ENCODE peak calls at places on chromosomes 2 and 18, in five cellular contexts. K, M, O, V and P are unnamed samples.

GRCh38 chr18:36580266-36580665 is 248.5 kb downstream of the TPGS2 start:
- DNase-seq in K (peak; percentile 32), M (no peak), O (no peak), V (no peak), P (no peak)

GRCh38 chr2:106572541-106573148 is 85.5 kb downstream of the CD8B2 start:
- DNase-seq in K (no peak), M (no peak), O (no peak), V (no peak), P (no peak)

GRCh38 chr2:65420712-65421431 is 11.5 kb downstream of the SPRED2 start:
- DNase-seq in K (peak; percentile 65), M (no peak), O (no peak), V (no peak), P (peak; percentile 83)

GRCh38 chr2:120223034-120223912 is at the start of gene TMEM185B:
- DNase-seq in K (peak; percentile 72), M (peak; percentile 90), O (peak; percentile 85), V (peak; percentile 90), P (peak; percentile 90)

GRCh38 chr2:11799826-11800225 is 53.4 kb downstream of the LPIN1 start:
- DNase-seq in K (no peak), M (no peak), O (no peak), V (no peak), P (no peak)

GRCh38 chr2:84854835-84855234 is 26.0 kb downstream of the TRABD2A start:
- DNase-seq in K (no peak), M (no peak), O (no peak), V (no peak), P (no peak)

GRCh38 chr2:126885701-126886121 is 13.0 kb upstream of the TEX51 start:
- DNase-seq in K (no peak), M (no peak), O (no peak), V (no peak), P (no peak)

GRCh38 chr2:241443486-241444223 is 64.7 kb downstream of the STK25 start:
- DNase-seq in K (peak; percentile 51), M (peak; percentile 76), O (no peak), V (peak; percentile 90), P (peak; percentile 90)

GRCh38 chr2:61134141-61134540 is 27.8 kb upstream of the C2orf74 start:
- DNase-seq in K (no peak), M (no peak), O (no peak), V (no peak), P (no peak)

GRCh38 chr2:172623249-172623965 is 67.5 kb downstream of the PDK1 start:
- DNase-seq in K (peak; percentile 51), M (no peak), O (no peak), V (no peak), P (no peak)

GRCh38 chr2:134979203-134979602 is 60.6 kb downstream of the CCNT2 start:
- DNase-seq in K (no peak), M (no peak), O (no peak), V (no peak), P (no peak)

DNA sequence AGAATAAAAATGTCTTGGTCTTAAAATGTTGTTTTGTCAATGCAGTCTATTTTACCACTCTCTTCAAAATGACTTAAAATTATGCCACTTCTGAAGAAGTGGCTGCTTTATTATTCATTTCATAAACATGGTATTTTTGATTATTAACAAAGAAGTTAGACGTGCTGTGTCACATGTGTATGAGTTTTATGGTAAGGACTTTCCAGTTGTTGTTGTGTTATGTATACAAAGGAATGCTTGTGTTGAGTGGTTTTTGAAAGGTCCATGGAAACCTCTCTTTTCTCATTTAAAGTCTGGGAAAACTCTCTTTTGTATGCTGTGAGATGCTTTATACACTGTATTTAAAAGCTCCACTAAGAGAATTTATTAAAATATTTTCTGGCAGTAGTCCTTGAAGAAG is 116.2 kb downstream of the MTCL1 start:
- DNase-seq in K (no peak), M (no peak), O (no peak), V (no peak), P (no peak)
- H3K27ac ChIP-seq in K (no peak overlapping the region), M (no peak overlapping the region), O (no peak overlapping the region), V (no peak overlapping the region), P (no peak overlapping the region)

GRCh38 chr18:22683196-22683676 is 249.9 kb upstream of the RBBP8 start:
- DNase-seq in K (peak; percentile 95), M (no peak), O (no peak), V (no peak), P (no peak)
- H3K27ac ChIP-seq in K (peak overlapping the region; percentile 74), M (no peak overlapping the region), O (no peak overlapping the region), V (no peak overlapping the region), P (no peak overlapping the region)

DNA sequence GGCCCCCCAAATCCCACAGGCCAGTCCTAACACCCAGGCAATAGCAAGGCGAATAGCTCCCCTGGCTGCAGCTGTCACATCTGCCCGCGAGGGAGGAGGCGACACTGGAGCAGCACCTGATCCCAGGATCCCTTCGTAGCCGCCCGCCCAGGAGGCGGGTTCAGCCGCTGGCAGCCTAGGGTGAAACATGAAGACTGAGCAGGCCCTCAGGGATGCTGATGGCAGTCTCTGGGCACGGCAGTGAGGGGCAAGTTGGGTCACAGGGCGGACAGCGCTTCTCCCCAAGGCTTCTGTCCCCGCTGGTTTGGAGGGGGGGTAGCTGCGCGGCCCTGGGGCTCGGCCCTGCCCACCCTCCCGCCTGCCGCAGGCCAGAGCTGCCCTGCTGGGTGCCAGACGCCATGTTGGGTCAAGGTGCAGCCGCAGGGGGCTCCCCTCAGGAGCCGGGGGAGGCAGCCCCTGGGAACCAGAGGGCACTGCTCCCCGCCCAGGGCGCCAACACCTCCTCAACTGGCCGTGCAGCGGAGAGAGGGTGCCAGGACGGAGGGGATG is 1.9 kb downstream of the DNMT3A start:
- DNase-seq in K (no peak), M (no peak), O (peak; percentile 62), V (no peak), P (no peak)
- H3K27ac ChIP-seq in K (no peak overlapping the region), M (no peak overlapping the region), O (no peak overlapping the region), V (peak overlapping the region; percentile 31), P (no peak overlapping the region)

DNA sequence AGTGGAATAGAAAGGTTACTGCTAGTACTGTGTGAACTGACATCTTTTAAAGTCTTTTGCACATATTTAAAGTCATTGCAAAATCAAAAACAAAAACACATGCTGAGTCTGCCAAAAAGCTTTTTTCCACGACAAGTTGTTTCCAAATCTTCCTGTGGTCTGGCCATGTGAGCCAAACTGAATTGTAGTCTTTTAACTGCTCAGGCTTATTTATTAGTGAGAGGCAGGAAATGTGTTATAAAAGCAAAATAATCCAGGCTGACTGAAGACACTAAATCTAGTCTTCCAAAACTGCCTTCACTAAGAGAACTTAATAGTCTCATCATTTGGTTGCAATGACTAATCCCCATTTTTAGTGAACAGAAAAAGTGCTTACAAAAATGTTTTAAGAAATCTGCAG is 2.3 kb downstream of the KRCC1 start:
- DNase-seq in K (no peak), M (no peak), O (no peak), V (no peak), P (no peak)
- H3K27ac ChIP-seq in K (no peak overlapping the region), M (no peak overlapping the region), O (no peak overlapping the region), V (peak overlapping the region; percentile 22), P (no peak overlapping the region)

DNA sequence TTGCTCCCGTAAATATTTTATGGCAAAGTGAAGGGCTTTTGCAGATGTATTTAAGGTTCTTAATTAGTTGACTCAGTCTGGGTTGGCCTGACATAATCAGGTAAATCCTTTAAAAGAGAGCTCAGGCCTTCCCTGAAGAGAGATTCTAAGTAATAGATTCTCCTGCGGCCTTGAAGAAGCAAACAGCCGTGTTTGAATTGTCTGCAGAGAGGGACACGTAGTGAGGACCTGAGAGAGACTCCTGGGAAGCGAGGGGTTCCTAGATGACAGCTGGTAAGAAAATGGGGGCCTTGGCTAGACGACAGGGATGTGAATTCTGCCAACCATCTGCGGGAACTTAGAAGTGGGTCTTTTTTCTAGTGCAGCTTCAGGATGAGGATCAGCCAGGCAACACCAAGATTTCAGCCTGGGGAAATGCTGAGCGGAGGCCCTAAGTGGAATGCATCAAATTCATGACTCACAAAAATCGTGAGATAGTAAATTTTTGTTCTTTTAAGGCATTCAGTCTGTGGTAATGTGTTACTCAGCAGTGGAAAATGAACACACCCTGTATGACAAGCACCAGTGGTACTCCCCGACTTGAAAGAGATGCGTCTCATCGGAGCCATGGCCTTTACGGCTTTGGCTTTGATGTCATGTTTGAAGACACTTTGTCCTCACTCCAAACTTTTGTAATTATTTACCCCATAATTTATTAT is 62.1 kb upstream of the SMIM21 start:
- DNase-seq in K (peak; percentile 90), M (no peak), O (no peak), V (no peak), P (no peak)
- H3K27ac ChIP-seq in K (peak overlapping the region; percentile 65), M (no peak overlapping the region), O (no peak overlapping the region), V (no peak overlapping the region), P (no peak overlapping the region)

GRCh38 chr2:219398721-219399333 is 11.1 kb upstream of the DNPEP start:
- DNase-seq in K (no peak), M (no peak), O (no peak), V (no peak), P (no peak)
- H3K27ac ChIP-seq in K (no peak overlapping the region), M (no peak overlapping the region), O (no peak overlapping the region), V (no peak overlapping the region), P (no peak overlapping the region)

GRCh38 chr2:73827660-73828388 is 937 bp upstream of the STAMBP start:
- DNase-seq in K (no peak), M (no peak), O (no peak), V (no peak), P (peak; percentile 29)
- H3K27ac ChIP-seq in K (no peak overlapping the region), M (no peak overlapping the region), O (no peak overlapping the region), V (peak overlapping the region; percentile 92), P (peak overlapping the region; percentile 52)

DNA sequence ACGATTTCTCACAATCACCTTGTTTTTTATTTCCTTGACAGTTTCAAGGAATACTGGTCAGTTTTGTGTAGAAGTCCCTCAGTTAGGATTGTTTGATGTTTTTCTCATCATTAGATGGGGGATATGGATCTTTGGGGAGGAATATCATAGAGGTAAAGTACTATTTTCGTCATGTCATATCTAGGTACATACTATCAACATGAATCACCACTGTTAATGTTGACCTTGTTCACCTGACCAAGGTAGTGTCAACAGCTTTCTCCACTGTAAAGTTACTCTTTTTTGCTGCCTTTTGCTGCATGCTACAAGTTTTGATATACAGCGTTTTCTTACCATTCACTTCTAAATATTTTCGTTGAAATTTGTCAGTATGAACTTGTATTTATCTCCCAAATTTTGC is 32.7 kb downstream of the NLRC4 start:
- DNase-seq in K (no peak), M (no peak), O (no peak), V (no peak), P (no peak)
- H3K27ac ChIP-seq in K (no peak overlapping the region), M (no peak overlapping the region), O (no peak overlapping the region), V (no peak overlapping the region), P (no peak overlapping the region)

GRCh38 chr2:30691091-30691947 is 115.9 kb downstream of the CAPN13 start:
- DNase-seq in K (no peak), M (no peak), O (no peak), V (no peak), P (no peak)
- H3K27ac ChIP-seq in K (no peak overlapping the region), M (no peak overlapping the region), O (no peak overlapping the region), V (no peak overlapping the region), P (no peak overlapping the region)